ENCODE peak calls at places on chromosomes 12 and 14, in four cellular contexts. One of them, this sample, is unnamed.

GRCh38 chr12:100476013-100476751 is 2.5 kb downstream of the NR1H4 start:
- DNase-seq in H1: no peak
- DNase-seq in H9: no peak
- DNase-seq in neuronal stem cell: no peak
- DNase-seq in this sample: no peak

GRCh38 chr14:91177073-91177796 is 63.4 kb downstream of the DGLUCY start:
- DNase-seq in H1: peak
- DNase-seq in H9: peak
- DNase-seq in neuronal stem cell: peak
- DNase-seq in this sample: peak

GRCh38 chr12:126051611-126052107 is 986.4 kb downstream of the AACS start:
- DNase-seq in H1: no peak
- DNase-seq in H9: no peak
- DNase-seq in neuronal stem cell: no peak
- DNase-seq in this sample: no peak

GRCh38 chr12:94245984-94246383 is 97.6 kb downstream of the PLXNC1 start:
- DNase-seq in H1: no peak
- DNase-seq in H9: no peak
- DNase-seq in neuronal stem cell: no peak
- DNase-seq in this sample: no peak

GRCh38 chr12:50542448-50542847 is 37.7 kb downstream of the DIP2B start:
- DNase-seq in H1: no peak
- DNase-seq in H9: no peak
- DNase-seq in neuronal stem cell: no peak
- DNase-seq in this sample: no peak

GRCh38 chr12:45286621-45287020 is 70.7 kb downstream of the ANO6 start:
- DNase-seq in H1: no peak
- DNase-seq in H9: no peak
- DNase-seq in neuronal stem cell: no peak
- DNase-seq in this sample: no peak

GRCh38 chr12:100706029-100706428 is 88.5 kb upstream of the ANO4 start:
- DNase-seq in H1: no peak
- DNase-seq in H9: no peak
- DNase-seq in neuronal stem cell: no peak
- DNase-seq in this sample: peak

GRCh38 chr14:65776193-65776592 is 363.7 kb downstream of the FUT8 start:
- DNase-seq in H1: no peak
- DNase-seq in H9: no peak
- DNase-seq in neuronal stem cell: no peak
- DNase-seq in this sample: no peak

GRCh38 chr12:1870998-1871917 is 47.2 kb downstream of the CACNA2D4 start:
- DNase-seq in H1: peak
- DNase-seq in H9: peak
- DNase-seq in neuronal stem cell: no peak
- DNase-seq in this sample: no peak

GRCh38 chr14:50501642-50502041 is 30.7 kb downstream of the MAP4K5 start:
- DNase-seq in H1: no peak
- DNase-seq in H9: no peak
- DNase-seq in neuronal stem cell: no peak
- DNase-seq in this sample: peak

GRCh38 chr14:58078068-58078467 is 73.9 kb downstream of the ARMH4 start:
- DNase-seq in H1: no peak
- DNase-seq in H9: no peak
- DNase-seq in neuronal stem cell: no peak
- DNase-seq in this sample: peak

GRCh38 chr12:122138616-122139015 is 35.4 kb downstream of the IL31 start:
- DNase-seq in H1: no peak
- DNase-seq in H9: no peak
- DNase-seq in neuronal stem cell: no peak
- DNase-seq in this sample: no peak

GRCh38 chr12:12209043-12209442 is 57.8 kb downstream of the LRP6 start:
- DNase-seq in H1: no peak
- DNase-seq in H9: no peak
- DNase-seq in neuronal stem cell: no peak
- DNase-seq in this sample: no peak

GRCh38 chr14:53152909-53153701 is at the start of gene DDHD1:
- DNase-seq in H1: peak
- DNase-seq in H9: peak
- DNase-seq in neuronal stem cell: peak
- DNase-seq in this sample: peak

GRCh38 chr14:49865431-49865859 is 12.9 kb upstream of the NEMF start:
- DNase-seq in H1: peak
- DNase-seq in H9: peak
- DNase-seq in neuronal stem cell: peak
- DNase-seq in this sample: peak

GRCh38 chr12:124480469-124481256 is 86.7 kb downstream of the NCOR2 start:
- DNase-seq in H1: no peak
- DNase-seq in H9: no peak
- DNase-seq in neuronal stem cell: no peak
- DNase-seq in this sample: peak

GRCh38 chr14:61177279-61178225 is 103.6 kb downstream of the TMEM30B start:
- DNase-seq in H1: no peak
- DNase-seq in H9: peak
- DNase-seq in neuronal stem cell: no peak
- DNase-seq in this sample: peak

GRCh38 chr12:19856389-19856788 is 417.1 kb downstream of the AEBP2 start:
- DNase-seq in H1: no peak
- DNase-seq in H9: no peak
- DNase-seq in neuronal stem cell: no peak
- DNase-seq in this sample: peak

GRCh38 chr14:56181666-56182065 is 63.5 kb downstream of the PELI2 start:
- DNase-seq in H1: no peak
- DNase-seq in H9: no peak
- DNase-seq in neuronal stem cell: no peak
- DNase-seq in this sample: no peak

GRCh38 chr14:51614707-51615106 is 37.0 kb upstream of the FRMD6 start:
- DNase-seq in H1: no peak
- DNase-seq in H9: no peak
- DNase-seq in neuronal stem cell: no peak
- DNase-seq in this sample: no peak

GRCh38 chr12:48191096-48191495 is 7.7 kb downstream of the CCDC184 start:
- DNase-seq in H1: no peak
- DNase-seq in H9: no peak
- DNase-seq in neuronal stem cell: no peak
- DNase-seq in this sample: no peak

GRCh38 chr12:109613611-109614455 is 40.2 kb downstream of the MVK start:
- DNase-seq in H1: no peak
- DNase-seq in H9: no peak
- DNase-seq in neuronal stem cell: no peak
- DNase-seq in this sample: no peak

GRCh38 chr14:39368261-39368959 is 63.8 kb downstream of the FBXO33 start:
- DNase-seq in H1: peak
- DNase-seq in H9: peak
- DNase-seq in neuronal stem cell: peak
- DNase-seq in this sample: peak

GRCh38 chr12:213527-213932 is 427 bp downstream of the SLC6A12 start:
- DNase-seq in H1: no peak
- DNase-seq in H9: no peak
- DNase-seq in neuronal stem cell: no peak
- DNase-seq in this sample: no peak

GRCh38 chr14:101480022-101480746 is 81.1 kb upstream of the DIO3 start:
- DNase-seq in H1: no peak
- DNase-seq in H9: no peak
- DNase-seq in neuronal stem cell: no peak
- DNase-seq in this sample: no peak
- H2BK12ac ChIP-seq in H1: no peak
- H2BK12ac ChIP-seq in H9: no peak
- H2BK12ac ChIP-seq in neuronal stem cell: no peak
- H2BK12ac ChIP-seq in this sample: no peak

GRCh38 chr14:75428230-75429104 is 645 bp downstream of the JDP2 start:
- DNase-seq in H1: no peak
- DNase-seq in H9: no peak
- DNase-seq in neuronal stem cell: no peak
- DNase-seq in this sample: peak

GRCh38 chr14:75427126-75427481 is 718 bp upstream of the JDP2 start:
- DNase-seq in H1: peak
- DNase-seq in H9: no peak
- DNase-seq in neuronal stem cell: no peak
- DNase-seq in this sample: no peak

GRCh38 chr14:75426332-75427125 is 1.3 kb upstream of the JDP2 start:
- DNase-seq in H1: no peak
- DNase-seq in H9: no peak
- DNase-seq in neuronal stem cell: no peak
- DNase-seq in this sample: no peak

GRCh38 chr14:75429562-75429961 is 1.7 kb downstream of the JDP2 start:
- DNase-seq in H1: no peak
- DNase-seq in H9: peak
- DNase-seq in neuronal stem cell: no peak
- DNase-seq in this sample: no peak

DNA sequence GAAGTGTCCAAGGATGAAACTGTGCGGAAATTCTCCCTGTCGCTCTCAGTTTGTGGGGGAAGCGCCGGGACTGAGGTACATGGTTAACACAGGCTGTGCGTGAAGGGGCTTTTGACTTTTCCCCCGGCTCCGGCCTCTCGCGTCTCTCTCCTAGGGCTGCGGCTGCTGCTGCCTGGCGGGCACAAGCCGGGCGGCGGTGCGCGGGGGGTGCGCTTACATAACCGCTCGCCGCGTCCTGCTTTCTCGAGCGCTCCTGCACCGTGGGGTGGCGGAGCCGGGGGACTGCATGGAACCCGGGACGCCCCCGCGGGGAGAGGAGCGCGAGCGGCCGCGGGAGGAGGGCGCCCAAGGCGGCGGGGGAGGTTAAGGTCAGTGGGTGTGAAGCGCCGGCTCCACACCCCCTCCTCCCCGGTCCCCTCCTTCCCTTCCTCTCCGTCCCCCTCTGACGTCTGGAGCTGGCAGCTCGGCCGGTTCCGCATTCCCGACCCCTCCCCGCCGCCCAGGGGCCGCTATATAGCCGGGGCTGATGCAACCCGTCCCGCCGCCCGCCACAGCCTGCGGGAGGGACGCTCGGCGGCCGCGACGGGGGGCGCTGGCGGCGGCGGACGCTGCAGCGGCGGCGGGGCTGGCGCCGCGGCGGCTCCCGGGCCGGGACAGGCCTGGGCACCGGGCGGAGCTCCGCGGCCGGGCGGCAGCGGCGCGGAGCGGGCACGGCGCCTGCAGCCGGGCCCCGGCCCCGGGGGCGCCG is at the start of gene JDP2:
- DNase-seq in H1: peak
- DNase-seq in H9: peak
- DNase-seq in neuronal stem cell: peak
- DNase-seq in this sample: peak
- H2BK15ac ChIP-seq in H1: no peak
- H2BK15ac ChIP-seq in H9: no peak
- H2BK15ac ChIP-seq in neuronal stem cell: peak
- H2BK15ac ChIP-seq in this sample: peak

DNA sequence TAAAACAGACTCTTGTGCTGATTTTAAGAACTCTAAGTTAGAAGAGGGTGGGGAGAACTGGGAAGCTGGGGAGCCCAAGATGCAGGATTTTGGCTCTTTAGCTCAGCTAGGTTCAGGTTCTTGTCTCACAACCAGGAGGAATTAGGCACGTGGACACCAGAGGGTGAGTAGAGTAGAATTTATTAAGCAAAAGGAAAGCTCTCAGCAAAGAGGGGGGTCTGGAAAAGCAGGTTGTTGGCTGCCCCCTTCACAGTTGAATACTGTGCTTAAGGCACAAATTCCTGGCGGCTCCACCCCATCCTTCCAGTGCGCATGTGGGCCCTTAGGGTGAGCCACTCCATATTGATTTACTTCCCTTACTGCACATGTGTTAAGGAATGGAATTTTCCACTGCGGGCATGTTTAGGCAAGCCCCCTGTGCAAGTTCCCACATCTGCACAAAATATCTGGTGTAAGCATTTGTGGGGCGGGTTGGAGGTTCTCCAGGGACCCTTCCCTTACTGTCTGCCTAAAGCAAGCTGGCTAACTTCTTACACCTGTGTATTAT is 142.0 kb downstream of the BICD1 start:
- DNase-seq in H1: no peak
- DNase-seq in H9: no peak
- DNase-seq in neuronal stem cell: no peak
- DNase-seq in this sample: peak
- H2BK12ac ChIP-seq in H1: no peak
- H2BK12ac ChIP-seq in H9: no peak
- H2BK12ac ChIP-seq in neuronal stem cell: no peak
- H2BK12ac ChIP-seq in this sample: peak

GRCh38 chr12:28191018-28191595 is 851 bp downstream of the CCDC91 start:
- DNase-seq in H1: no peak
- DNase-seq in H9: no peak
- DNase-seq in neuronal stem cell: no peak
- DNase-seq in this sample: no peak

GRCh38 chr12:28191690-28192089 is 1.4 kb downstream of the CCDC91 start:
- DNase-seq in H1: no peak
- DNase-seq in H9: no peak
- DNase-seq in neuronal stem cell: no peak
- DNase-seq in this sample: peak

GRCh38 chr12:28189774-28190320 is 409 bp upstream of the CCDC91 start:
- DNase-seq in H1: no peak
- DNase-seq in H9: no peak
- DNase-seq in neuronal stem cell: peak
- DNase-seq in this sample: no peak

GRCh38 chr12:28192145-28192544 is 1.9 kb downstream of the CCDC91 start:
- DNase-seq in H1: no peak
- DNase-seq in H9: no peak
- DNase-seq in neuronal stem cell: no peak
- DNase-seq in this sample: no peak

DNA sequence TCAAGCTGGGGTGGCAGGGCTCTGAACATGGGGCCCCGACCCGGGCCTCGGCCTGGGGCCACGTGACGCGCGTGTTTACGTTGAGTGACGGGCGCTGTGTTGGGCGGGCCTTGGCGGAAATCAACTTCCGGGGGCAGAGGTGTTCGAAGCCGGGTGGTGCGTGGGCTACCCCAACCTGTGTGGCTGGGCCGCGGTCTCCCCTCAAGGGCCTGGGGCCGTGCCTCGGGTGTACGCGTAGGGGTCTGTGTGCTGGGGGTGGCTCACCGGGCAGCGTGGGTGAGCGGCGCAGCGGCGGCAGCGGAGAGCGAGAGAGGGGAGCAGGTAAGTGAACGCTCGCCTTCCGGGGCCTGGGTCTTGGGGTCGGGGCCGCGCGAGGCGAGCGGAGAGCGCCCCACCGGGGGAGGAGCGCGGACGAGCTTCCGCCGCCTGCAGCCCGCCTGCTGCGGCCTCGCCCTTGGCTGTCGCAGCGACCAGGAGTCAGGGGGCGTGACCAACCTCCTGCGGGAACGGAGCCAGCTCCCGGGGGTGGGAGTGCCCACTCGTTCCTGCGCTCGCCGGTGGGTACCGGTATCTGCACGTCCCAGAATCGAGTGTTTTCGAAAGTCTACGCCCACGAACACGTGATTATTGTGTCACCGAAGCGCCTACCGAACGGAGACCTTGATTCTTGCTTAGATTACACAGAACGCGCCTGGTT is at the start of gene CCDC91:
- DNase-seq in H1: peak
- DNase-seq in H9: peak
- DNase-seq in neuronal stem cell: peak
- DNase-seq in this sample: peak
- H2BK15ac ChIP-seq in H1: peak
- H2BK15ac ChIP-seq in H9: no peak
- H2BK15ac ChIP-seq in neuronal stem cell: peak
- H2BK15ac ChIP-seq in this sample: peak

GRCh38 chr12:131862994-131863710 is 31.3 kb upstream of the ULK1 start:
- DNase-seq in H1: no peak
- DNase-seq in H9: no peak
- DNase-seq in neuronal stem cell: peak
- DNase-seq in this sample: peak
- H2BK12ac ChIP-seq in H1: peak
- H2BK12ac ChIP-seq in H9: no peak
- H2BK12ac ChIP-seq in neuronal stem cell: no peak
- H2BK12ac ChIP-seq in this sample: peak

This sample was measured in mesenchymal stem cell.